ENCODE peak calls at places on chromosomes 4 and X, in eight cellular contexts. One of them, this sample, is unnamed.

GRCh38 chrX:109600114-109600710 is 24.8 kb downstream of the KCNE5 start:
- DNase-seq in thyroid gland: peak; percentile 2
- DNase-seq in body of pancreas: no peak
- DNase-seq in suprapubic skin: no peak
- DNase-seq in heart left ventricle: no peak
- DNase-seq in spleen: no peak
- DNase-seq in HCT116: no peak
- DNase-seq in transverse colon: no peak
- DNase-seq in this sample: no peak

GRCh38 chr4:4590496-4590895 is 48.6 kb upstream of the STX18 start:
- DNase-seq in thyroid gland: no peak
- DNase-seq in body of pancreas: no peak
- DNase-seq in suprapubic skin: no peak
- DNase-seq in heart left ventricle: no peak
- DNase-seq in spleen: no peak
- DNase-seq in HCT116: no peak
- DNase-seq in transverse colon: no peak
- DNase-seq in this sample: no peak

GRCh38 chrX:267771-268261 is 13.4 kb upstream of the PLCXD1 start:
- DNase-seq in thyroid gland: no peak
- DNase-seq in body of pancreas: no peak
- DNase-seq in suprapubic skin: peak; percentile 73
- DNase-seq in heart left ventricle: peak; percentile 7
- DNase-seq in spleen: peak; percentile 71
- DNase-seq in HCT116: no peak
- DNase-seq in transverse colon: peak; percentile 44
- DNase-seq in this sample: peak; percentile 13

GRCh38 chr4:186458050-186458449 is 97.3 kb downstream of the MTNR1A start:
- DNase-seq in thyroid gland: no peak
- DNase-seq in body of pancreas: no peak
- DNase-seq in suprapubic skin: no peak
- DNase-seq in heart left ventricle: no peak
- DNase-seq in spleen: no peak
- DNase-seq in HCT116: no peak
- DNase-seq in transverse colon: no peak
- DNase-seq in this sample: no peak

GRCh38 chrX:45788315-45788714 is 587.6 kb upstream of the DIPK2B start:
- DNase-seq in thyroid gland: no peak
- DNase-seq in body of pancreas: no peak
- DNase-seq in suprapubic skin: no peak
- DNase-seq in heart left ventricle: no peak
- DNase-seq in spleen: no peak
- DNase-seq in HCT116: no peak
- DNase-seq in transverse colon: no peak
- DNase-seq in this sample: no peak

GRCh38 chr4:6916069-6916586 is 6.5 kb downstream of the TBC1D14 start:
- DNase-seq in thyroid gland: no peak
- DNase-seq in body of pancreas: no peak
- DNase-seq in suprapubic skin: no peak
- DNase-seq in heart left ventricle: no peak
- DNase-seq in spleen: peak; percentile 75
- DNase-seq in HCT116: no peak
- DNase-seq in transverse colon: peak; percentile 41
- DNase-seq in this sample: no peak

GRCh38 chr4:89306486-89307184 is 965 bp downstream of the GPRIN3 start:
- DNase-seq in thyroid gland: no peak
- DNase-seq in body of pancreas: no peak
- DNase-seq in suprapubic skin: no peak
- DNase-seq in heart left ventricle: no peak
- DNase-seq in spleen: no peak
- DNase-seq in HCT116: no peak
- DNase-seq in transverse colon: no peak
- DNase-seq in this sample: no peak

GRCh38 chr4:20086768-20087167 is 164.9 kb upstream of the SLIT2 start:
- DNase-seq in thyroid gland: no peak
- DNase-seq in body of pancreas: no peak
- DNase-seq in suprapubic skin: no peak
- DNase-seq in heart left ventricle: no peak
- DNase-seq in spleen: no peak
- DNase-seq in HCT116: no peak
- DNase-seq in transverse colon: no peak
- DNase-seq in this sample: no peak

GRCh38 chr4:144954224-144954623 is 143.8 kb downstream of the ANAPC10 start:
- DNase-seq in thyroid gland: no peak
- DNase-seq in body of pancreas: no peak
- DNase-seq in suprapubic skin: no peak
- DNase-seq in heart left ventricle: no peak
- DNase-seq in spleen: no peak
- DNase-seq in HCT116: no peak
- DNase-seq in transverse colon: no peak
- DNase-seq in this sample: no peak

GRCh38 chr4:81919238-81919637 is 447.5 kb upstream of the RASGEF1B start:
- DNase-seq in thyroid gland: no peak
- DNase-seq in body of pancreas: no peak
- DNase-seq in suprapubic skin: no peak
- DNase-seq in heart left ventricle: no peak
- DNase-seq in spleen: no peak
- DNase-seq in HCT116: peak; percentile 12
- DNase-seq in transverse colon: no peak
- DNase-seq in this sample: no peak

GRCh38 chr4:126757219-126757618 is 875.5 kb upstream of the INTU start:
- DNase-seq in thyroid gland: no peak
- DNase-seq in body of pancreas: no peak
- DNase-seq in suprapubic skin: no peak
- DNase-seq in heart left ventricle: no peak
- DNase-seq in spleen: no peak
- DNase-seq in HCT116: no peak
- DNase-seq in transverse colon: no peak
- DNase-seq in this sample: no peak

GRCh38 chr4:6892190-6892908 is 17.3 kb upstream of the TBC1D14 start:
- DNase-seq in thyroid gland: peak; percentile 48
- DNase-seq in body of pancreas: no peak
- DNase-seq in suprapubic skin: no peak
- DNase-seq in heart left ventricle: peak; percentile 46
- DNase-seq in spleen: peak; percentile 90
- DNase-seq in HCT116: no peak
- DNase-seq in transverse colon: peak; percentile 61
- DNase-seq in this sample: peak; percentile 89

GRCh38 chrX:136183917-136184316 is 36.6 kb downstream of the FHL1 start:
- DNase-seq in thyroid gland: no peak
- DNase-seq in body of pancreas: no peak
- DNase-seq in suprapubic skin: no peak
- DNase-seq in heart left ventricle: no peak
- DNase-seq in spleen: no peak
- DNase-seq in HCT116: no peak
- DNase-seq in transverse colon: no peak
- DNase-seq in this sample: no peak

GRCh38 chr4:180617203-180617602 is 1626.0 kb upstream of the TENM3 start:
- DNase-seq in thyroid gland: no peak
- DNase-seq in body of pancreas: no peak
- DNase-seq in suprapubic skin: no peak
- DNase-seq in heart left ventricle: no peak
- DNase-seq in spleen: no peak
- DNase-seq in HCT116: no peak
- DNase-seq in transverse colon: no peak
- DNase-seq in this sample: no peak

GRCh38 chrX:78514852-78515251 is 144.3 kb downstream of the RTL3 start:
- DNase-seq in thyroid gland: no peak
- DNase-seq in body of pancreas: no peak
- DNase-seq in suprapubic skin: no peak
- DNase-seq in heart left ventricle: no peak
- DNase-seq in spleen: no peak
- DNase-seq in HCT116: no peak
- DNase-seq in transverse colon: no peak
- DNase-seq in this sample: no peak

GRCh38 chrX:55161581-55161980 is 58.6 kb upstream of the PAGE5 start:
- DNase-seq in thyroid gland: no peak
- DNase-seq in body of pancreas: no peak
- DNase-seq in suprapubic skin: no peak
- DNase-seq in heart left ventricle: no peak
- DNase-seq in spleen: no peak
- DNase-seq in HCT116: no peak
- DNase-seq in transverse colon: no peak
- DNase-seq in this sample: no peak

GRCh38 chr4:146494143-146494542 is 27.6 kb downstream of the SLC10A7 start:
- DNase-seq in thyroid gland: no peak
- DNase-seq in body of pancreas: no peak
- DNase-seq in suprapubic skin: no peak
- DNase-seq in heart left ventricle: no peak
- DNase-seq in spleen: no peak
- DNase-seq in HCT116: no peak
- DNase-seq in transverse colon: no peak
- DNase-seq in this sample: no peak

GRCh38 chr4:1155314-1155713 is 17.1 kb downstream of the SPON2 start:
- DNase-seq in thyroid gland: peak; percentile 56
- DNase-seq in body of pancreas: peak; percentile 58
- DNase-seq in suprapubic skin: no peak
- DNase-seq in heart left ventricle: no peak
- DNase-seq in spleen: no peak
- DNase-seq in HCT116: no peak
- DNase-seq in transverse colon: no peak
- DNase-seq in this sample: peak; percentile 8

GRCh38 chr4:95141376-95141775 is 383.6 kb downstream of the BMPR1B start:
- DNase-seq in thyroid gland: no peak
- DNase-seq in body of pancreas: no peak
- DNase-seq in suprapubic skin: no peak
- DNase-seq in heart left ventricle: no peak
- DNase-seq in spleen: no peak
- DNase-seq in HCT116: no peak
- DNase-seq in transverse colon: no peak
- DNase-seq in this sample: no peak

DNA sequence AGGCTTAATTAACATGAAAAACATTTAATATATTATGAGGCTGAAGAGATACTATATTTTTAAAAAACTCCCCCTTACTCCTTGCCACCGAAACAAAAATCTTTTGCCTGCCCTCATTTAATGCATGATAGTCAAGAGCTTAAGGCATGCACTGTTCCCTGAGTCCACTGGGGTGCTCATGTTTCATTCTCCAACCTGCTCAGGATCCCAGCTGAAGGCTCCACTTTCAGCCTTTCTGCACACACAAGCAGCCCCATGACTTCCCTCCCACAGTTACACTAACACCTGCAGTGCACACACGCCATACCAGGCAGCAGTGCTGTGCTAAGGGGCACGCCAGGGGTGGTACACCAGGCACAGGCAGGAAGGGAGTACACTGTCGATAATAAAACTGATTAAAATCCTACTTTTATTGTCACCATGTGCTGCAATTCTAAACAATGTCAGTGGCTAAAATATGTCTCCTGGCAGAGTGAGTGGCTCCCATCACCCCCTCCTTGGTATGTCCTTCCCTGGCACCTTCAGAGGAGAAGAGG is 385.2 kb downstream of the BMPR1B start:
- DNase-seq in thyroid gland: peak; percentile 39
- DNase-seq in body of pancreas: no peak
- DNase-seq in suprapubic skin: no peak
- DNase-seq in heart left ventricle: no peak
- DNase-seq in spleen: no peak
- DNase-seq in HCT116: no peak
- DNase-seq in transverse colon: no peak
- DNase-seq in this sample: no peak
- TF ChIP-seq CTCF in thyroid gland: no peak
- TF ChIP-seq CTCF in body of pancreas: no peak
- TF ChIP-seq CTCF in suprapubic skin: no peak
- TF ChIP-seq CTCF in heart left ventricle: no peak
- TF ChIP-seq CTCF in spleen: no peak
- TF ChIP-seq CTCF in HCT116: no peak
- TF ChIP-seq CTCF in transverse colon: no peak
- TF ChIP-seq CTCF in this sample: no peak

DNA sequence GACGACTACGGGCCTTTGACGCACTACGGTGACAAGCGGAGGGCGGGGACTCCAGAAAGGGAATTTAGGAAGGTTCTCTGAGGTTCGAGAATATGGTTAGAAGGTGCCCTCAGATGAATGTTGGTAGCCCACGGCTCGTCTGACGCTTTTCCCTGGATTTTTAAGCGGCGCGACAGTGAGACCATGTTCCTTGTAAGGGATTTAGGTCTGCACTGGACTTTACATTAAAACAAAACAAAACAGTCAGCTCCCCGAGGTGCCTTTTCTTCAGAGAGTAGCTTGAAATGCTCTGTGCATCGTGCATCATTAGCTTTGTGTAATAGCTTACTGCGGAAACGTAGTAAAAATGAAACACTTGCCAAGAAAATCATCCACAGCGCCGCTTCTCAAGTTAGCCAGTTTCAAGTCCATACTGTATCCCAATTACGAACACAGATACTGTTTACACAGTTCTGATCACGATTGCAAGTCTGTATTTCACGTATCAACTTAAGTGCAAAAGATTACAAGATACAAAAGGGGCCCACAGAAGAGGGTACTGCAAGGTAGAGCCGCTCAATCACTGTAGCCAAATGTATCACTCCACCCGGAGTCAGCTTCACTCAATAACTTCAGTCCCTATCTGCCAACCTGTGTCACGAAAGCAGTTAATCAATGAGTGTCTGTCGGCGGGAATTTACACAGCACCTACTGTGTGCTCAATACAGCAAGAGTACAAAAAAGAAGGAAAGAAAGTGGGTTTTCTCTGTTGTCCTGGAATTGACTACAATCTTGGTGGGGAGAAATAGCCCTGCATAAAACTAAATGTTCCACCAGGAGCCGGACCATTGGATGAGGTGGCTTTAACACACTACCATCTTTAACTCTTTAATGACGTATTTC is 525 bp upstream of the NKRF start:
- DNase-seq in thyroid gland: no peak
- DNase-seq in body of pancreas: no peak
- DNase-seq in suprapubic skin: no peak
- DNase-seq in heart left ventricle: no peak
- DNase-seq in spleen: no peak
- DNase-seq in HCT116: peak; percentile 79
- DNase-seq in transverse colon: no peak
- DNase-seq in this sample: no peak
- H3K4me3 ChIP-seq in thyroid gland: no peak overlapping the region
- H3K4me3 ChIP-seq in body of pancreas: peak overlapping the region; percentile 41
- H3K4me3 ChIP-seq in suprapubic skin: peak overlapping the region; percentile 73
- H3K4me3 ChIP-seq in heart left ventricle: peak overlapping the region; percentile 98
- H3K4me3 ChIP-seq in spleen: peak overlapping the region; percentile 52
- H3K4me3 ChIP-seq in HCT116: peak overlapping the region; percentile 75
- H3K4me3 ChIP-seq in transverse colon: peak overlapping the region; percentile 85
- H3K4me3 ChIP-seq in this sample: no peak overlapping the region

GRCh38 chr4:2834001-2834921 is 9.4 kb upstream of the ADD1 start:
- DNase-seq in thyroid gland: peak; percentile 1
- DNase-seq in body of pancreas: peak; percentile 5
- DNase-seq in suprapubic skin: no peak
- DNase-seq in heart left ventricle: peak; percentile 15
- DNase-seq in spleen: no peak
- DNase-seq in HCT116: no peak
- DNase-seq in transverse colon: peak; percentile 7
- DNase-seq in this sample: no peak
- TF ChIP-seq POLR2A in thyroid gland: no peak
- TF ChIP-seq POLR2A in body of pancreas: no peak
- TF ChIP-seq POLR2A in suprapubic skin: no peak
- TF ChIP-seq POLR2A in heart left ventricle: no peak
- TF ChIP-seq POLR2A in spleen: no peak
- TF ChIP-seq POLR2A in HCT116: no peak
- TF ChIP-seq POLR2A in transverse colon: no peak
- TF ChIP-seq POLR2A in this sample: no peak

DNA sequence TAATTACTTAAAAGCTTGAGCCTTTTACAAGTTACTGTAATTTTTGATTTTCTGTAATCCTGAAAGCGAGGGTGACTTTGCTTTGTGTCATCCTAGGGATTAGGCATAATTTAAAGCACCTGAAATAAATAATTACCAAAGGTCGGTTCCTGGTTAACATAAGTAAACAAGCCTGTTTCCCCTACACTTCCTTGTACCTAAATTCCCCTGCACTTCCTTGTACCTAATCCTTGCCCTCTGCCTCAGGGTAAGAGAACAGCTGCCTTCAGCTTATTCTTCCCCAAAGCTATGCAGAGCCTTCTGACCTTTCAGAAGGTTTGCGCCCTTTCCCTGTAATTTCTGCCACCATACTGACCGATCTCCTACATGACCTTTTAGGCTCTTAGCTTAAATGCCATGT is 166.1 kb upstream of the PDE5A start:
- DNase-seq in thyroid gland: no peak
- DNase-seq in body of pancreas: no peak
- DNase-seq in suprapubic skin: no peak
- DNase-seq in heart left ventricle: no peak
- DNase-seq in spleen: no peak
- DNase-seq in HCT116: no peak
- DNase-seq in transverse colon: no peak
- DNase-seq in this sample: no peak
- TF ChIP-seq CTCF in thyroid gland: no peak
- TF ChIP-seq CTCF in body of pancreas: no peak
- TF ChIP-seq CTCF in suprapubic skin: no peak
- TF ChIP-seq CTCF in heart left ventricle: no peak
- TF ChIP-seq CTCF in spleen: no peak
- TF ChIP-seq CTCF in HCT116: no peak
- TF ChIP-seq CTCF in transverse colon: no peak
- TF ChIP-seq CTCF in this sample: no peak